ENCODE peak calls at places on chromosomes 5 and 9, in four cellular contexts. One of them, this sample, is unnamed.
A peak's percentile ranks its signal among the peaks of the same experiment; 100 is the strongest.

GRCh38 chr9:100379862-100380261 is 27.1 kb upstream of the TEX10 start:
- DNase-seq in WTC11: no peak
- DNase-seq in iPS DF 19.7: no peak
- DNase-seq in dermis microvascular lymphatic vessel endothelial cell: no peak
- DNase-seq in this sample: no peak

GRCh38 chr9:33881635-33882034 is 64.7 kb downstream of the UBE2R2 start:
- DNase-seq in WTC11: no peak
- DNase-seq in iPS DF 19.7: no peak
- DNase-seq in dermis microvascular lymphatic vessel endothelial cell: peak; percentile 47
- DNase-seq in this sample: no peak

GRCh38 chr5:176396330-176396729 is 7.8 kb downstream of the HIGD2A start:
- DNase-seq in WTC11: no peak
- DNase-seq in iPS DF 19.7: no peak
- DNase-seq in dermis microvascular lymphatic vessel endothelial cell: no peak
- DNase-seq in this sample: no peak

GRCh38 chr9:132670816-132671371 is 630 bp downstream of the GTF3C4 start:
- DNase-seq in WTC11: peak; percentile 41
- DNase-seq in iPS DF 19.7: no peak
- DNase-seq in dermis microvascular lymphatic vessel endothelial cell: no peak
- DNase-seq in this sample: no peak

GRCh38 chr9:112174965-112175795 is at the start of gene SUSD1:
- DNase-seq in WTC11: peak; percentile 37
- DNase-seq in iPS DF 19.7: no peak
- DNase-seq in dermis microvascular lymphatic vessel endothelial cell: no peak
- DNase-seq in this sample: no peak

GRCh38 chr9:107542401-107542800 is 52.8 kb upstream of the KLF4 start:
- DNase-seq in WTC11: no peak
- DNase-seq in iPS DF 19.7: no peak
- DNase-seq in dermis microvascular lymphatic vessel endothelial cell: no peak
- DNase-seq in this sample: no peak

GRCh38 chr9:91422832-91423711 is 560 bp downstream of the NFIL3 start:
- DNase-seq in WTC11: peak; percentile 48
- DNase-seq in iPS DF 19.7: no peak
- DNase-seq in dermis microvascular lymphatic vessel endothelial cell: no peak
- DNase-seq in this sample: no peak

GRCh38 chr5:77518304-77518703 is 26.2 kb upstream of the WDR41 start:
- DNase-seq in WTC11: no peak
- DNase-seq in iPS DF 19.7: peak; percentile 2
- DNase-seq in dermis microvascular lymphatic vessel endothelial cell: peak; percentile 12
- DNase-seq in this sample: no peak

GRCh38 chr5:27325513-27325912 is 287.1 kb upstream of the CDH9 start:
- DNase-seq in WTC11: no peak
- DNase-seq in iPS DF 19.7: no peak
- DNase-seq in dermis microvascular lymphatic vessel endothelial cell: no peak
- DNase-seq in this sample: no peak

GRCh38 chr9:88678431-88678830 is 143.5 kb downstream of the NXNL2 start:
- DNase-seq in WTC11: no peak
- DNase-seq in iPS DF 19.7: no peak
- DNase-seq in dermis microvascular lymphatic vessel endothelial cell: no peak
- DNase-seq in this sample: no peak